ENCODE peak calls at places on chromosomes 5 and 9, in four cellular contexts. L, G, V and O are unnamed samples.

GRCh38 chr5:134784946-134785620 is 26.5 kb downstream of the DDX46 start:
- DNase-seq in L (no peak), G (no peak), V (peak; percentile 17), O (no peak)

GRCh38 chr5:85479849-85480248 is 1095.2 kb upstream of the EDIL3 start:
- DNase-seq in L (no peak), G (no peak), V (no peak), O (no peak)

GRCh38 chr5:33969572-33970452 is 14.7 kb downstream of the SLC45A2 start:
- DNase-seq in L (no peak), G (no peak), V (peak; percentile 66), O (peak; percentile 47)

GRCh38 chr9:136644343-136644592 is 18.4 kb upstream of the EGFL7 start:
- DNase-seq in L (no peak), G (no peak), V (no peak), O (peak; percentile 82)

GRCh38 chr5:98292496-98292895 is 481.0 kb upstream of the RGMB start:
- DNase-seq in L (no peak), G (no peak), V (no peak), O (no peak)

GRCh38 chr9:104386425-104387069 is 117.5 kb upstream of the OR13F1 start:
- DNase-seq in L (no peak), G (no peak), V (peak; percentile 43), O (peak; percentile 87)

GRCh38 chr5:159855476-159856157 is 60.7 kb upstream of the ADRA1B start:
- DNase-seq in L (no peak), G (no peak), V (no peak), O (no peak)

GRCh38 chr5:89929834-89930233 is 479.7 kb downstream of the CETN3 start:
- DNase-seq in L (no peak), G (no peak), V (no peak), O (no peak)

GRCh38 chr5:145295236-145295635 is 539.9 kb downstream of the PRELID2 start:
- DNase-seq in L (no peak), G (no peak), V (no peak), O (no peak)

GRCh38 chr9:87301381-87301780 is 196.3 kb upstream of the DAPK1 start:
- DNase-seq in L (no peak), G (no peak), V (no peak), O (no peak)

GRCh38 chr5:127011151-127011550 is 19.2 kb downstream of the MARCHF3 start:
- DNase-seq in L (no peak), G (no peak), V (no peak), O (no peak)

GRCh38 chr9:77606526-77606925 is 41.6 kb downstream of the GNA14 start:
- DNase-seq in L (no peak), G (no peak), V (no peak), O (no peak)

GRCh38 chr5:86971034-86971511 is 296.6 kb upstream of the RASA1 start:
- DNase-seq in L (no peak), G (no peak), V (no peak), O (peak; percentile 13)

GRCh38 chr5:109849478-109850088 is 159.9 kb downstream of the MAN2A1 start:
- DNase-seq in L (no peak), G (no peak), V (no peak), O (no peak)